ENCODE peak calls at places on chromosomes 1 and 21, in six cellular contexts. X is epithelial cell of proximal tubule, O is endothelial cell, R is cardiac fibroblast, W is H9, U is fibroblast of lung. Q is an unnamed sample.

GRCh38 chr1:24172598-24172997 is 14.5 kb downstream of the IFNLR1 start:
- DNase-seq in O (no peak), W (no peak), X (no peak), U (no peak), R (no peak), Q (no peak)

GRCh38 chr1:2373551-2374259 is 17.6 kb downstream of the MORN1 start:
- DNase-seq in U (no peak), R (no peak), W (no peak), X (no peak), O (no peak), Q (no peak)

GRCh38 chr1:118535901-118536300 is 350.9 kb upstream of the SPAG17 start:
- DNase-seq in U (no peak), O (no peak), R (no peak), W (no peak), X (no peak), Q (no peak)

GRCh38 chr1:41242645-41243171 is 602 bp upstream of the SCMH1 start:
- DNase-seq in O (no peak), X (no peak), R (no peak), U (no peak), W (no peak), Q (peak)

GRCh38 chr1:206490643-206491421 is 16.5 kb upstream of the RASSF5 start:
- DNase-seq in R (peak), U (peak), X (no peak), W (no peak), O (no peak), Q (no peak)

GRCh38 chr21:33643658-33644311 is 1.5 kb downstream of the ITSN1 start:
- DNase-seq in W (no peak), O (peak), U (peak), R (peak), X (no peak), Q (no peak)

GRCh38 chr1:109197163-109198042 is 16.3 kb upstream of the SARS1 start:
- DNase-seq in R (peak), U (peak), O (peak), W (peak), X (peak), Q (peak)

GRCh38 chr1:246404078-246404477 is 103.0 kb downstream of the SMYD3 start:
- DNase-seq in R (no peak), W (no peak), U (no peak), O (no peak), X (no peak), Q (no peak)

GRCh38 chr1:150233359-150234308 is 2.3 kb downstream of the ANP32E start:
- DNase-seq in W (no peak), U (peak), R (peak), O (no peak), X (no peak), Q (peak)

GRCh38 chr21:42721341-42721824 is 68.0 kb downstream of the PDE9A start:
- DNase-seq in O (no peak), X (no peak), U (peak), W (no peak), R (peak), Q (peak)

GRCh38 chr1:162304736-162305135 is 71.9 kb downstream of the SPATA46 start:
- DNase-seq in O (no peak), W (no peak), R (no peak), X (no peak), U (no peak), Q (no peak)

GRCh38 chr1:155136728-155137127 is 1.1 kb downstream of the SLC50A1 start:
- DNase-seq in O (no peak), U (no peak), R (no peak), X (no peak), W (no peak), Q (peak)

GRCh38 chr1:68185743-68186142 is 46.6 kb downstream of the WLS start:
- DNase-seq in R (no peak), U (no peak), X (no peak), W (no peak), O (no peak), Q (no peak)

GRCh38 chr1:189627427-189627826 is 850.2 kb downstream of the BRINP3 start:
- DNase-seq in O (no peak), U (no peak), X (no peak), W (no peak), R (no peak), Q (no peak)

GRCh38 chr1:88737338-88737927 is 53.4 kb downstream of the PKN2 start:
- DNase-seq in W (peak), R (no peak), O (no peak), X (no peak), U (no peak), Q (no peak)

GRCh38 chr1:229717774-229718173 is 91.7 kb downstream of the URB2 start:
- DNase-seq in W (no peak), X (no peak), R (peak), U (no peak), O (no peak), Q (no peak)

GRCh38 chr21:32562426-32562825 is 22.9 kb downstream of the TCP10L start:
- DNase-seq in R (peak), X (no peak), O (peak), U (peak), W (peak), Q (no peak)

GRCh38 chr21:33360281-33360680 is 35.5 kb downstream of the IFNAR1 start:
- DNase-seq in U (peak), R (peak), W (no peak), O (no peak), X (no peak), Q (no peak)

GRCh38 chr1:151062738-151063371 is 2.7 kb downstream of the MLLT11 start:
- DNase-seq in R (peak), W (no peak), O (no peak), X (no peak), U (peak), Q (peak)

GRCh38 chr1:116515702-116516101 is 55.1 kb downstream of the CD58 start:
- DNase-seq in R (no peak), O (no peak), X (no peak), U (no peak), W (no peak), Q (no peak)

GRCh38 chr1:151972533-151973270 is 21.0 kb downstream of the S100A10 start:
- DNase-seq in R (peak), W (peak), U (peak), X (peak), O (no peak), Q (peak)

GRCh38 chr1:94463765-94464330 is 45.7 kb downstream of the ABCD3 start:
- DNase-seq in U (peak), W (no peak), R (peak), X (peak), O (no peak), Q (peak)

GRCh38 chr1:41718444-41719028 is 200.2 kb downstream of the HIVEP3 start:
- DNase-seq in X (no peak), U (peak), R (no peak), W (no peak), O (no peak), Q (no peak)

GRCh38 chr21:46038871-46039397 is 57.4 kb downstream of the COL6A1 start:
- DNase-seq in O (no peak), R (peak), U (peak), X (no peak), W (no peak), Q (peak)

GRCh38 chr21:46097826-46098286 is at the start of gene COL6A2:
- DNase-seq in R (peak), O (peak), X (no peak), U (peak), W (peak), Q (peak)

GRCh38 chr1:13801711-13802486 is 101.9 kb downstream of the PRDM2 start:
- DNase-seq in U (no peak), X (no peak), R (no peak), O (no peak), W (no peak), Q (no peak)

GRCh38 chr1:119004781-119005180 is 16.6 kb upstream of the TBX15 start:
- DNase-seq in R (no peak), W (no peak), O (no peak), U (no peak), X (no peak), Q (no peak)

GRCh38 chr1:110455151-110455550 is 4.2 kb downstream of the PROK1 start:
- DNase-seq in U (no peak), W (peak), R (no peak), O (peak), X (no peak), Q (no peak)

GRCh38 chr1:161994153-161994814 is 29.4 kb downstream of the OLFML2B start:
- DNase-seq in O (no peak), W (no peak), R (peak), X (no peak), U (peak), Q (no peak)

GRCh38 chr1:208343226-208343625 is 99.0 kb upstream of the PLXNA2 start:
- DNase-seq in O (no peak), U (no peak), W (no peak), R (no peak), X (no peak), Q (no peak)

GRCh38 chr21:45768011-45768740 is 124.7 kb downstream of the PCBP3 start:
- DNase-seq in W (no peak), R (peak), U (peak), X (no peak), O (no peak), Q (no peak)

GRCh38 chr1:78843111-78843908 is 163.2 kb downstream of the ADGRL4 start:
- DNase-seq in U (peak), W (no peak), R (peak), X (no peak), O (no peak), Q (no peak)

GRCh38 chr1:164748253-164748899 is 189.4 kb downstream of the PBX1 start:
- DNase-seq in X (peak), R (peak), W (no peak), O (no peak), U (peak), Q (peak)

GRCh38 chr1:217562229-217562878 is 68.5 kb downstream of the GPATCH2 start:
- DNase-seq in O (no peak), R (peak), W (no peak), U (peak), X (peak), Q (peak)

GRCh38 chr1:8580566-8580965 is 236.9 kb downstream of the RERE start:
- DNase-seq in X (no peak), W (no peak), U (no peak), R (no peak), O (no peak), Q (no peak)

GRCh38 chr1:206143537-206144155 is 26.5 kb upstream of the AVPR1B start:
- DNase-seq in U (no peak), R (no peak), O (no peak), X (no peak), W (no peak), Q (no peak)

GRCh38 chr1:216045400-216045799 is 377.8 kb downstream of the USH2A start:
- DNase-seq in O (no peak), X (peak), R (peak), W (no peak), U (peak), Q (peak)

GRCh38 chr1:209086486-209087192 is 496.9 kb upstream of the CAMK1G start:
- DNase-seq in R (no peak), W (no peak), O (no peak), U (no peak), X (no peak), Q (no peak)

GRCh38 chr1:155226910-155227260 is 18.4 kb downstream of the MTX1 start:
- DNase-seq in W (peak), O (peak), X (no peak), U (peak), R (peak), Q (peak)

GRCh38 chr1:245283001-245283400 is 128.2 kb downstream of the KIF26B start:
- DNase-seq in U (no peak), W (no peak), R (no peak), X (no peak), O (no peak), Q (no peak)

GRCh38 chr1:245277276-245277675 is 122.5 kb downstream of the KIF26B start:
- DNase-seq in O (peak), W (peak), R (no peak), X (no peak), U (no peak), Q (peak)

GRCh38 chr1:245278846-245279245 is 124.1 kb downstream of the KIF26B start:
- DNase-seq in R (no peak), X (no peak), U (no peak), O (no peak), W (no peak), Q (no peak)

GRCh38 chr1:245276426-245276825 is 121.6 kb downstream of the KIF26B start:
- DNase-seq in U (no peak), W (no peak), X (no peak), O (no peak), R (no peak), Q (no peak)

DNA sequence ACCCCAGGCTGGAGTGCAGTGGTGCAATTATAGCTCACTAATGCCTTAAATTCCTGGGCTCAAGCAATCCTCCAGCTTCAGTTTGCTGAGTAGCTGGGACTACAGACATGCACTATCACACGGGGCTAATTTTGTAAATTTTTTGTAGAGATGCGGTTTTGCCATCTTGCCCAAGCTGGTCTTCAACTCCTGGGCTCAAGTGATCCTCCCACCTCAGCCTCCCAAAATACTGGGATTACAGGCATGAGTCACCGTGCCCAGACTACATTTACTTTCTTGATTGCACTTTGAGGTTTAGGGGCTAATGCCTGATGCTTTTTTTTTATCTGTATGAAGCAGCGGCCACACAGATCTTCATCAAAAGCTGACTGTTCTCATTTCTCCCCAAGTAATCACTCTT is 124.6 kb downstream of the KIF26B start:
- DNase-seq in W (no peak), O (no peak), U (no peak), X (no peak), R (peak), Q (no peak)
- TF ChIP-seq CTCF in W (no peak), O (no peak), U (no peak), X (no peak), R (no peak), Q (no peak)

GRCh38 chr1:33168556-33169289 is 13.1 kb downstream of the TRIM62 start:
- DNase-seq in R (no peak), W (no peak), O (no peak), U (no peak), X (no peak), Q (no peak)
- TF ChIP-seq CTCF in R (no peak), W (peak), O (no peak), U (no peak), X (no peak), Q (no peak)

GRCh38 chr1:183306317-183307042 is 111.7 kb downstream of the NMNAT2 start:
- DNase-seq in R (peak), W (no peak), X (no peak), O (no peak), U (peak), Q (peak)
- TF ChIP-seq CTCF in R (peak), W (peak), X (peak), O (peak), U (no peak), Q (peak)

GRCh38 chr1:22143065-22143514 is at the start of gene WNT4:
- DNase-seq in R (peak), U (no peak), O (peak), X (no peak), W (peak), Q (peak)
- TF ChIP-seq CTCF in R (no peak), U (no peak), O (peak), X (no peak), W (peak), Q (peak)

DNA sequence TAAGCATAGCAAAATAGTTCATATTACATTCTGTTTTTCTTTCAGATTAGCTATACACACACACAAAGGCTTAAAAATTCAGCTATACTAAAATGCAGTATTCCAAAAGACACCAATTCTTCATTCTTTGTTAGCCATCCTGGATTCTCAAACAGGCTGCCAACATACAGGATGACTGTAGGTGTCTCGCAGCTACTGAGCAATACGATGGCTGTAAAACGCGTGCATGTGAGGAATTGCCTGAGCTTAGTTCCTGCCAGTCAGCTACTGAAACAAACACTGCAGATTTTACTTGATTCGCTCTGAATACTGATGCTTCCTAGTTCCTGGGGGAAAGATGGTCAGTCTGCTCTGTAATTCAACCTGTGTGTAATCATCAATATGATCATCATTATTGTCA is 24.7 kb upstream of the HMGN1 start:
- DNase-seq in X (no peak), O (peak), W (peak), R (peak), U (peak), Q (peak)
- TF ChIP-seq CTCF in X (peak), O (no peak), W (peak), R (peak), U (peak), Q (peak)

Q was measured in MCF 10A.